ENCODE peak calls at places on chromosomes 11 and 22, in six cellular contexts. P is cardiac muscle cell, M is pancreas, B is transverse colon, F is GM23248, K is trophoblast cell. Z is an unnamed sample.
A peak's percentile ranks its signal among the peaks of the same experiment; 100 is the strongest.

GRCh38 chr11:92879086-92879485 is 90.4 kb upstream of the MTNR1B start:
- DNase-seq in P (no peak), M (no peak), B (no peak), F (no peak), K (no peak), Z (no peak)

GRCh38 chr11:133898031-133898769 is 52.9 kb upstream of the SPATA19 start:
- DNase-seq in P (no peak), M (no peak), B (no peak), F (no peak), K (no peak), Z (no peak)

GRCh38 chr22:36641902-36642640 is 61.5 kb downstream of the CACNG2 start:
- DNase-seq in P (peak; percentile 57), M (no peak), B (no peak), F (peak; percentile 97), K (no peak), Z (no peak)

GRCh38 chr22:23786752-23787599 is at the start of gene SMARCB1:
- DNase-seq in P (peak; percentile 94), M (peak; percentile 95), B (peak; percentile 92), F (peak; percentile 99), K (peak; percentile 85), Z (peak; percentile 89)

GRCh38 chr11:115317428-115318185 is 186.6 kb downstream of the CADM1 start:
- DNase-seq in P (no peak), M (no peak), B (no peak), F (no peak), K (no peak), Z (no peak)

GRCh38 chr11:2271327-2272240 is 1.2 kb upstream of the ASCL2 start:
- DNase-seq in P (no peak), M (no peak), B (no peak), F (no peak), K (peak; percentile 99), Z (no peak)

GRCh38 chr11:22733433-22733832 is 67.0 kb downstream of the GAS2 start:
- DNase-seq in P (no peak), M (no peak), B (no peak), F (no peak), K (no peak), Z (no peak)

GRCh38 chr11:14300661-14301304 is 58.2 kb downstream of the RRAS2 start:
- DNase-seq in P (peak; percentile 87), M (no peak), B (peak; percentile 48), F (peak; percentile 84), K (peak; percentile 50), Z (peak; percentile 57)

GRCh38 chr11:93756748-93757147 is 15.3 kb downstream of the C11orf54 start:
- DNase-seq in P (no peak), M (no peak), B (no peak), F (no peak), K (no peak), Z (no peak)

GRCh38 chr11:64122411-64123101 is 43.4 kb downstream of the MACROD1 start:
- DNase-seq in P (no peak), M (peak; percentile 54), B (no peak), F (no peak), K (no peak), Z (no peak)

GRCh38 chr22:38724926-38725571 is 19.3 kb downstream of the GTPBP1 start:
- DNase-seq in P (peak; percentile 44), M (peak; percentile 13), B (no peak), F (peak; percentile 69), K (no peak), Z (peak; percentile 56)

GRCh38 chr11:88538088-88538487 is 200.6 kb upstream of the CTSC start:
- DNase-seq in P (peak; percentile 34), M (no peak), B (no peak), F (peak; percentile 78), K (no peak), Z (no peak)

GRCh38 chr11:93002380-93002779 is 32.9 kb downstream of the MTNR1B start:
- DNase-seq in P (no peak), M (no peak), B (no peak), F (no peak), K (no peak), Z (no peak)

GRCh38 chr11:17531071-17531817 is 13.0 kb downstream of the USH1C start:
- DNase-seq in P (no peak), M (no peak), B (no peak), F (no peak), K (no peak), Z (no peak)

GRCh38 chr22:31647516-31647915 is 14.5 kb downstream of the PISD start:
- DNase-seq in P (peak; percentile 76), M (no peak), B (no peak), F (peak; percentile 95), K (peak; percentile 88), Z (no peak)

GRCh38 chr11:67213251-67213650 is 53.0 kb upstream of the GRK2 start:
- DNase-seq in P (no peak), M (no peak), B (no peak), F (no peak), K (no peak), Z (peak; percentile 38)

GRCh38 chr22:49305215-49305965 is 522.3 kb downstream of the BRD1 start:
- DNase-seq in P (peak; percentile 6), M (peak; percentile 91), B (peak; percentile 53), F (peak; percentile 16), K (no peak), Z (peak; percentile 49)

GRCh38 chr22:49307870-49308269 is 519.8 kb downstream of the BRD1 start:
- DNase-seq in P (no peak), M (no peak), B (peak; percentile 3), F (no peak), K (no peak), Z (no peak)

GRCh38 chr22:49305966-49306631 is 521.6 kb downstream of the BRD1 start:
- DNase-seq in P (no peak), M (no peak), B (peak; percentile 3), F (no peak), K (no peak), Z (no peak)

GRCh38 chr22:49307071-49307830 is 520.4 kb downstream of the BRD1 start:
- DNase-seq in P (no peak), M (no peak), B (no peak), F (no peak), K (no peak), Z (no peak)

GRCh38 chr22:49306632-49306975 is 521.1 kb downstream of the BRD1 start:
- DNase-seq in P (no peak), M (peak; percentile 33), B (no peak), F (no peak), K (no peak), Z (no peak)
- H3K9me3 ChIP-seq in P (no peaks in the 10 kb centered on the region), M (no peaks in the 10 kb centered on the region), B (no peaks in the 10 kb centered on the region), F (no peaks in the 10 kb centered on the region), K (no peaks in the 10 kb centered on the region), Z (no peaks in the 10 kb centered on the region)

DNA sequence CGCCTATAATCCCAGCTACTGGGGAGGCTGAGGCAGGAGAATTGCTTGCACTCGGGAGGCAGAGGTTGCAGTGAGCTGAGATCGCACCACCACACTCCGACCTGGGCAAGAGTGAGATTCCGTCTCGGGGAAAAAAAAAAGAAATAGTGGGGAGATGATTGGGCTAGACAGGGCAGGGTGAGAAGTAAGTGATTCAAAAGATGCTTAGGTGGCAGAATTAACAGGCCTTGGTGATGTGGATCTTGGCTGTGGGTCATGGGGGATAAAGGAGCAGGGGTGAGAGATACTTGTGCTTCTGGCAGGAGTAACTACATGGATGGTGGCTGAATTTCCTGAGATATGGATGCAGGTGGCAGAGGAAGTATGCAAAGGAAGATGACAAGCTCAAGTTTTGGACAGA is 13.1 kb upstream of the UCP3 start:
- DNase-seq in P (no peak), M (no peak), B (no peak), F (no peak), K (peak; percentile 35), Z (no peak)
- H3K27ac ChIP-seq in P (no peak overlapping the region), M (no peak overlapping the region), B (peak overlapping the region; percentile 3), F (no peak overlapping the region), K (no peak overlapping the region), Z (no peak overlapping the region)

DNA sequence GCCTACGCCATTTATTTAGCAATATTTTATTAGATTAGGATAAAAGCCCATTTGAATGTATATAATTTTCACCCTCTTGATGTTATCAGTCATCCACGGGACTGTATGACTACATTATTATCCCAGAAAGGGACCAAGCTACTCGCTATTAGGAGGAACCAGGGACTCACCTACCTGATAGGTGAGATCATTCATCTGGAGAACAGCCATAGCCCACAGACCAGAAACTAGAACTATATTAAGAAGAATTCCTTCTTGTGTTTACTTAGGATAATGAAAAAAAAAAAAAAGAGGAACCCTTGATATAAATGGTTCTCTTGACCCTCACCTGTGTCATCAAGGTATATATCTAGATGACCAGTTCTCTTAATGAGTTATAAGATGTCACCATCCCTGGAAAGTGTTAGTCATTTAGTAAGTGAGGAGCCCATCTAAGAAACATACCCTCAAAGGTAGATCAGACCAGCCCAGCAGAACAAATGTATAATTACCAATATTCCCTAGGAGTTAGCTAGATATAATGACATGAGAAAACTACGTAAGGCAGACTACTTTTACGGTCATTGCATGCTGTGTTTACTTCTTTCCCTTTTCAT is 8.0 kb downstream of the SIK3 start:
- DNase-seq in P (no peak), M (no peak), B (no peak), F (no peak), K (peak; percentile 9), Z (no peak)
- H3K4me3 ChIP-seq in P (no peak overlapping the region), M (no peak overlapping the region), B (no peak overlapping the region), F (no peak overlapping the region), K (no peak overlapping the region), Z (no peak overlapping the region)

GRCh38 chr22:48453751-48454485 is 1373.8 kb downstream of the BRD1 start:
- DNase-seq in P (no peak), M (no peak), B (no peak), F (no peak), K (no peak), Z (no peak)

GRCh38 chr22:48451891-48452290 is 1375.8 kb downstream of the BRD1 start:
- DNase-seq in P (no peak), M (no peak), B (no peak), F (no peak), K (no peak), Z (no peak)

GRCh38 chr22:48453171-48453570 is 1374.5 kb downstream of the BRD1 start:
- DNase-seq in P (no peak), M (no peak), B (no peak), F (no peak), K (no peak), Z (no peak)

GRCh38 chr22:48450188-48450825 is 1377.4 kb downstream of the BRD1 start:
- DNase-seq in P (no peak), M (no peak), B (no peak), F (no peak), K (no peak), Z (no peak)

GRCh38 chr22:48452766-48453165 is 1374.9 kb downstream of the BRD1 start:
- DNase-seq in P (no peak), M (no peak), B (no peak), F (no peak), K (no peak), Z (no peak)
- H3K9me3 ChIP-seq in P (no peaks in the 10 kb centered on the region), M (no peaks in the 10 kb centered on the region), B (no peaks in the 10 kb centered on the region), F (no peaks in the 10 kb centered on the region), K (peaks cover 12% of the 10 kb centered on the region), Z (no peaks in the 10 kb centered on the region)

GRCh38 chr11:112024178-112024777 is 930 bp upstream of the DLAT start:
- DNase-seq in P (no peak), M (no peak), B (no peak), F (no peak), K (no peak), Z (peak; percentile 42)
- H3K27ac ChIP-seq in P (peak overlapping the region; percentile 90), M (peak overlapping the region; percentile 72), B (peak overlapping the region; percentile 97), F (peak overlapping the region; percentile 50), K (no peak overlapping the region), Z (peak overlapping the region; percentile 81)